ENCODE peak calls at places on chromosomes 11 and 22, in six cellular contexts. One of them, this sample, is unnamed.

GRCh38 chr11:130560000-130560852 is 111.8 kb downstream of the ADAMTS15 start:
- DNase-seq in mesendoderm: peak
- DNase-seq in IMR-90: no peak
- DNase-seq in H9: no peak
- DNase-seq in mesenchymal stem cell: peak
- DNase-seq in trophoblast cell: peak
- DNase-seq in this sample: no peak

GRCh38 chr11:65434057-65434666 is 11.6 kb downstream of the NEAT1 start:
- DNase-seq in mesendoderm: no peak
- DNase-seq in IMR-90: peak
- DNase-seq in H9: no peak
- DNase-seq in mesenchymal stem cell: peak
- DNase-seq in trophoblast cell: peak
- DNase-seq in this sample: no peak

GRCh38 chr22:23820748-23821211 is 18.0 kb downstream of the DERL3 start:
- DNase-seq in mesendoderm: no peak
- DNase-seq in IMR-90: no peak
- DNase-seq in H9: no peak
- DNase-seq in mesenchymal stem cell: no peak
- DNase-seq in trophoblast cell: peak
- DNase-seq in this sample: no peak

GRCh38 chr11:70073188-70073817 is 4.8 kb upstream of the ANO1 start:
- DNase-seq in mesendoderm: no peak
- DNase-seq in IMR-90: peak
- DNase-seq in H9: peak
- DNase-seq in mesenchymal stem cell: no peak
- DNase-seq in trophoblast cell: no peak
- DNase-seq in this sample: no peak

GRCh38 chr11:35235944-35236666 is 97.1 kb downstream of the CD44 start:
- DNase-seq in mesendoderm: no peak
- DNase-seq in IMR-90: no peak
- DNase-seq in H9: no peak
- DNase-seq in mesenchymal stem cell: no peak
- DNase-seq in trophoblast cell: no peak
- DNase-seq in this sample: no peak

GRCh38 chr22:45910928-45911467 is 66.0 kb downstream of the WNT7B start:
- DNase-seq in mesendoderm: no peak
- DNase-seq in IMR-90: no peak
- DNase-seq in H9: no peak
- DNase-seq in mesenchymal stem cell: no peak
- DNase-seq in trophoblast cell: no peak
- DNase-seq in this sample: no peak

GRCh38 chr11:4695442-4695841 is 2.2 kb downstream of the OR51E2 start:
- DNase-seq in mesendoderm: no peak
- DNase-seq in IMR-90: peak
- DNase-seq in H9: no peak
- DNase-seq in mesenchymal stem cell: no peak
- DNase-seq in trophoblast cell: no peak
- DNase-seq in this sample: no peak

GRCh38 chr11:85791326-85791990 is 19.5 kb downstream of the SYTL2 start:
- DNase-seq in mesendoderm: no peak
- DNase-seq in IMR-90: peak
- DNase-seq in H9: no peak
- DNase-seq in mesenchymal stem cell: no peak
- DNase-seq in trophoblast cell: no peak
- DNase-seq in this sample: no peak

GRCh38 chr11:102272047-102272824 is 45.0 kb upstream of the BIRC3 start:
- DNase-seq in mesendoderm: no peak
- DNase-seq in IMR-90: no peak
- DNase-seq in H9: no peak
- DNase-seq in mesenchymal stem cell: no peak
- DNase-seq in trophoblast cell: peak
- DNase-seq in this sample: no peak

GRCh38 chr11:130674686-130675085 is 226.2 kb downstream of the ADAMTS15 start:
- DNase-seq in mesendoderm: no peak
- DNase-seq in IMR-90: peak
- DNase-seq in H9: no peak
- DNase-seq in mesenchymal stem cell: peak
- DNase-seq in trophoblast cell: no peak
- DNase-seq in this sample: no peak

GRCh38 chr11:45818961-45819605 is 14.1 kb downstream of the SLC35C1 start:
- DNase-seq in mesendoderm: no peak
- DNase-seq in IMR-90: no peak
- DNase-seq in H9: no peak
- DNase-seq in mesenchymal stem cell: no peak
- DNase-seq in trophoblast cell: no peak
- DNase-seq in this sample: no peak

GRCh38 chr11:12554122-12554521 is 120.1 kb upstream of the TEAD1 start:
- DNase-seq in mesendoderm: no peak
- DNase-seq in IMR-90: no peak
- DNase-seq in H9: no peak
- DNase-seq in mesenchymal stem cell: no peak
- DNase-seq in trophoblast cell: no peak
- DNase-seq in this sample: no peak

GRCh38 chr11:116336540-116336939 is 436.2 kb downstream of the BUD13 start:
- DNase-seq in mesendoderm: no peak
- DNase-seq in IMR-90: no peak
- DNase-seq in H9: peak
- DNase-seq in mesenchymal stem cell: no peak
- DNase-seq in trophoblast cell: no peak
- DNase-seq in this sample: no peak

GRCh38 chr22:50544078-50544745 is 1.5 kb upstream of the KLHDC7B start:
- DNase-seq in mesendoderm: peak
- DNase-seq in IMR-90: peak
- DNase-seq in H9: peak
- DNase-seq in mesenchymal stem cell: peak
- DNase-seq in trophoblast cell: peak
- DNase-seq in this sample: peak

GRCh38 chr11:31875861-31876625 is 64.9 kb upstream of the PAX6 start:
- DNase-seq in mesendoderm: peak
- DNase-seq in IMR-90: no peak
- DNase-seq in H9: peak
- DNase-seq in mesenchymal stem cell: no peak
- DNase-seq in trophoblast cell: no peak
- DNase-seq in this sample: peak
- H2BK120ac ChIP-seq in mesendoderm: no peak
- H2BK120ac ChIP-seq in IMR-90: no peak
- H2BK120ac ChIP-seq in H9: no peak
- H2BK120ac ChIP-seq in mesenchymal stem cell: no peak
- H2BK120ac ChIP-seq in trophoblast cell: no peak
- H2BK120ac ChIP-seq in this sample: no peak

DNA sequence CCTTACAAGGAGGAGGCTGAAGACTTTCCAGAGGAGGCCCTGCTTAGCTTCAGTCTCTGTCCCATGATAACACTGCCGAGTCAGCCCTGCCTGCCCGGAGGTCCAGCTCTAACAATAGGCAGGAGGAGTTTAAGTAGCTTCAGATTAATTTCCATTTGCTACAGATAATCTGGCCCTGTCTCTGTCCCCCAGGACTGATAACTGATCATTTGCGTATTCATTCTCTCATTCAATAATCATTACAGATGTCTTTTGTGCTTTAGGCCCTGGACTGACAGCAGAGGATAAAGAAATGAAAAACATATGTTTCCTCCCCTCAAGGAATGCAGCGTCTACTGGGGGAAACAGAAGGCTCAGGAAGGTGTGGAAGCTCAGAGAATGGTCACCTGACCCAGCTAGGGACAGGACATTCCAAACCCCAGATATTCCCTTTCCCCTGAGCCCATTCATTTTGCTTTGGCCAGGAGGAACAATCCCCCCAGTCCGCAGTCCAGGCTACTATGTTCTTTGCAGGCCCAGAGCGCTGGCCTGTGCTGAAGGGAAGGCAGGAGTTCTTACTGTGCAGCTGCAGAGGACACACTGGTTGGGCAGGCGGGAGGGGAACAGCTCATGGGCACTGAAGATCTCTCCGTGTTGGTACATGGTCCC is 20.8 kb downstream of the CHRDL2 start:
- DNase-seq in mesendoderm: peak
- DNase-seq in IMR-90: peak
- DNase-seq in H9: no peak
- DNase-seq in mesenchymal stem cell: peak
- DNase-seq in trophoblast cell: peak
- DNase-seq in this sample: no peak
- H2BK120ac ChIP-seq in mesendoderm: no peak
- H2BK120ac ChIP-seq in IMR-90: peak
- H2BK120ac ChIP-seq in H9: no peak
- H2BK120ac ChIP-seq in mesenchymal stem cell: no peak
- H2BK120ac ChIP-seq in trophoblast cell: peak
- H2BK120ac ChIP-seq in this sample: no peak

DNA sequence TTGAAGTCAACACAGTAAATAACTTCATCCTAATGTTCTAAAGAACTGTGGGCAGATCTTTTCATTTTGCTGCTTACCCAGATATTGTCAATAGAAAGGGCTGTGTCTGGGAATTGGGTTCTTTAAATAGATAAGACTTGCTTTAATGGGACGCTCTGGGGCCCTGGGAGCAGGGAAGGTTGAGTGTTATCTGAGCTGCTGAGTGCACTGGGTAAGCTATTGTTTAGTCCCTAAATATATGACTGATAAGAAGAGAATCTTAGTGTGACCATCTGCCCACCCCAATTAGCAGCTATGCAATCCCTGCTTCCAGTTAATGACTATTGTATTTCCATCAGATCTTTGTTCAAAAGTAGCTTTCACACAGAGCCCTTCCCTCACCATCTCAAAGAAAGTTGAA is 44.4 kb downstream of the ARHGAP42 start:
- DNase-seq in mesendoderm: peak
- DNase-seq in IMR-90: no peak
- DNase-seq in H9: no peak
- DNase-seq in mesenchymal stem cell: no peak
- DNase-seq in trophoblast cell: no peak
- DNase-seq in this sample: no peak
- H2BK120ac ChIP-seq in mesendoderm: no peak
- H2BK120ac ChIP-seq in IMR-90: no peak
- H2BK120ac ChIP-seq in H9: no peak
- H2BK120ac ChIP-seq in mesenchymal stem cell: no peak
- H2BK120ac ChIP-seq in trophoblast cell: no peak
- H2BK120ac ChIP-seq in this sample: no peak

GRCh38 chr11:61161190-61162091 is at the start of gene VPS37C:
- DNase-seq in mesendoderm: peak
- DNase-seq in IMR-90: peak
- DNase-seq in H9: peak
- DNase-seq in mesenchymal stem cell: peak
- DNase-seq in trophoblast cell: peak
- DNase-seq in this sample: peak
- H2BK120ac ChIP-seq in mesendoderm: no peak
- H2BK120ac ChIP-seq in IMR-90: peak
- H2BK120ac ChIP-seq in H9: no peak
- H2BK120ac ChIP-seq in mesenchymal stem cell: peak
- H2BK120ac ChIP-seq in trophoblast cell: peak
- H2BK120ac ChIP-seq in this sample: peak

DNA sequence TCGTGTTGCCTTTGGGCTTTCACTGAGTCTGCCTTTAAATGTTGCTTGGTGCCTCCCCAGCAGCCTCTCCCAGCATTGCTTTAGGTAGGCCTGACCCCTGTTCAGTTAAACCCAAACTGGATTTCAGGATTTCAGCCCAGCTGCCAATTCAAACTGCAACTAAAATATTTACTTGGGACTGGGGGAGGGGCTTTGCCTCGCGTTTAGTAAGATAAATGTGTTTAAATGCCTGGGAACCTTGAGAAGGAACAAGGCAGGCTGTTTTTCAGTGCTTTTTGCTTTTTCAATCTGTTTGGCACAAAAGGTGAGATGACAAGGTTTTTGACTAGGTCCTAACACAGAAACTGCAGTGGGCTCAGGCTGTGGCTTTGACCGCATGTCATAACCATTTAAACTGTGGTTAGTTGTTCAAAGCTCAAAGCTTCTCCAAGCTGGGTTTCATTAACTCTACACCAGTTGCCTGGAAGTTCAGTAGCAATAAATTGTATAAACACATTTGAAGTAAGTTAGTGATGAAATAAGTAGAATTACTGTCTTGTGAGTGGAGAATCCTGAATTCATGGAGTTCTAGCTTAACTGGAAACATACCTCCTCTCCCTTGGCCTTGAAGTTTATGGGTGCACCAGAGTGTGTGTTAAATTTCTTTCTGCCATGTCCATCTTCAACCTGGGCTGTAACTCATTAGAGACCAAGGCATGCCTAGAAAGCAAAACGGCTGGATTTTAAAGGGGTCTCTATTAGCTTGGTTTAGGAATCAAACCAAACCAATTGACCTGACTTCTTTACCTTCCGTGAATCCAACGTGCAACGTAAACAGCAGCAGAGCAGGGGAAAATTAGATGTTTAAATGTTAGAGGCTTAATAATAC is 3.6 kb downstream of the PKNOX2 start:
- DNase-seq in mesendoderm: peak
- DNase-seq in IMR-90: peak
- DNase-seq in H9: no peak
- DNase-seq in mesenchymal stem cell: peak
- DNase-seq in trophoblast cell: no peak
- DNase-seq in this sample: no peak
- H2BK120ac ChIP-seq in mesendoderm: no peak
- H2BK120ac ChIP-seq in IMR-90: peak
- H2BK120ac ChIP-seq in H9: no peak
- H2BK120ac ChIP-seq in mesenchymal stem cell: no peak
- H2BK120ac ChIP-seq in trophoblast cell: no peak
- H2BK120ac ChIP-seq in this sample: no peak

DNA sequence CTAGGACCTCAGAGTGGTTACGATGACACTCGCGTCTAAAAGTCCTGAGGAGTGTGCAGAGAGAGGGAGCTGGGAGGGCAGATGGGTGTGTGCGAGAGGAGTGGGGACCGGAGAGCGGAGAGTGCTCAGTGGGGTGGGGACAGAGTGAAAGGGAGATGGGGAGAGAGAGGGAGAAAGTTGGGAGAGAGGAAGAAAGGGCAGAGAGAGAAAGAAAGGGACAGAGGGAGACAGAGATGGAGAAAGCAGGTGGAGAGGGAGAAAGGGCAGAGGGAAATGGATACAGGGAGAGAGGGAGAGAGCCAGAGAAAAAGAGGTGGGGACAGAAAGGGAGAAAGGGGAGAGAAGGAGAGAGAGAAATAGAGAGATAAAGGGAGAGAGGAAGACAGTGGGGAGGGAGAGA is 978.2 kb downstream of the BRD1 start:
- DNase-seq in mesendoderm: no peak
- DNase-seq in IMR-90: no peak
- DNase-seq in H9: no peak
- DNase-seq in mesenchymal stem cell: no peak
- DNase-seq in trophoblast cell: no peak
- DNase-seq in this sample: no peak
- H2BK120ac ChIP-seq in mesendoderm: no peak
- H2BK120ac ChIP-seq in IMR-90: no peak
- H2BK120ac ChIP-seq in H9: no peak
- H2BK120ac ChIP-seq in mesenchymal stem cell: no peak
- H2BK120ac ChIP-seq in trophoblast cell: no peak
- H2BK120ac ChIP-seq in this sample: no peak